ENCODE peak calls at places on chromosomes 7 and 10, in nine cellular contexts. One of them, this sample, is unnamed.
A peak's percentile ranks its signal among the peaks of the same experiment; 100 is the strongest.

GRCh38 chr7:50558380-50559051 is 6.7 kb downstream of the DDC start:
- DNase-seq in right cardiac atrium: no peak
- DNase-seq in adipocyte: no peak
- DNase-seq in colonic mucosa: no peak
- DNase-seq in Karpas-422: no peak
- DNase-seq in pancreas: no peak
- DNase-seq in PC-9: no peak
- DNase-seq in heart left ventricle: no peak
- DNase-seq in K562: peak; percentile 64
- DNase-seq in this sample: no peak

GRCh38 chr7:156903232-156903909 is 10.4 kb upstream of the LMBR1 start:
- DNase-seq in right cardiac atrium: no peak
- DNase-seq in adipocyte: no peak
- DNase-seq in colonic mucosa: no peak
- DNase-seq in Karpas-422: no peak
- DNase-seq in pancreas: no peak
- DNase-seq in PC-9: peak; percentile 75
- DNase-seq in heart left ventricle: no peak
- DNase-seq in K562: no peak
- DNase-seq in this sample: no peak

GRCh38 chr7:142463401-142463850 is 205.6 kb upstream of the PRSS58 start:
- DNase-seq in right cardiac atrium: no peak
- DNase-seq in adipocyte: peak; percentile 34
- DNase-seq in colonic mucosa: no peak
- DNase-seq in Karpas-422: no peak
- DNase-seq in pancreas: no peak
- DNase-seq in PC-9: no peak
- DNase-seq in heart left ventricle: no peak
- DNase-seq in K562: no peak
- DNase-seq in this sample: no peak

GRCh38 chr10:96720422-96721206 is at the start of gene PIK3AP1:
- DNase-seq in right cardiac atrium: peak; percentile 86
- DNase-seq in adipocyte: peak; percentile 39
- DNase-seq in colonic mucosa: peak; percentile 72
- DNase-seq in Karpas-422: peak; percentile 87
- DNase-seq in pancreas: peak; percentile 86
- DNase-seq in PC-9: no peak
- DNase-seq in heart left ventricle: peak; percentile 87
- DNase-seq in K562: peak; percentile 48
- DNase-seq in this sample: no peak

GRCh38 chr7:1696671-1697498 is 26.8 kb downstream of the ELFN1 start:
- DNase-seq in right cardiac atrium: peak; percentile 38
- DNase-seq in adipocyte: no peak
- DNase-seq in colonic mucosa: no peak
- DNase-seq in Karpas-422: no peak
- DNase-seq in pancreas: peak; percentile 50
- DNase-seq in PC-9: no peak
- DNase-seq in heart left ventricle: peak; percentile 48
- DNase-seq in K562: peak; percentile 6
- DNase-seq in this sample: no peak

GRCh38 chr7:74099031-74099430 is 15.4 kb downstream of the LIMK1 start:
- DNase-seq in right cardiac atrium: no peak
- DNase-seq in adipocyte: no peak
- DNase-seq in colonic mucosa: no peak
- DNase-seq in Karpas-422: no peak
- DNase-seq in pancreas: no peak
- DNase-seq in PC-9: no peak
- DNase-seq in heart left ventricle: peak; percentile 37
- DNase-seq in K562: no peak
- DNase-seq in this sample: no peak

GRCh38 chr10:29569778-29570177 is 65.0 kb downstream of the SVIL start:
- DNase-seq in right cardiac atrium: no peak
- DNase-seq in adipocyte: no peak
- DNase-seq in colonic mucosa: no peak
- DNase-seq in Karpas-422: no peak
- DNase-seq in pancreas: no peak
- DNase-seq in PC-9: no peak
- DNase-seq in heart left ventricle: no peak
- DNase-seq in K562: no peak
- DNase-seq in this sample: no peak

GRCh38 chr10:107653832-107654287 is 489.4 kb upstream of the SORCS1 start:
- DNase-seq in right cardiac atrium: no peak
- DNase-seq in adipocyte: peak; percentile 58
- DNase-seq in colonic mucosa: peak; percentile 34
- DNase-seq in Karpas-422: no peak
- DNase-seq in pancreas: no peak
- DNase-seq in PC-9: no peak
- DNase-seq in heart left ventricle: no peak
- DNase-seq in K562: no peak
- DNase-seq in this sample: no peak

GRCh38 chr7:44643206-44643605 is 36.8 kb downstream of the OGDH start:
- DNase-seq in right cardiac atrium: no peak
- DNase-seq in adipocyte: no peak
- DNase-seq in colonic mucosa: no peak
- DNase-seq in Karpas-422: no peak
- DNase-seq in pancreas: no peak
- DNase-seq in PC-9: no peak
- DNase-seq in heart left ventricle: no peak
- DNase-seq in K562: no peak
- DNase-seq in this sample: no peak

GRCh38 chr10:123608047-123608446 is 58.1 kb upstream of the GPR26 start:
- DNase-seq in right cardiac atrium: no peak
- DNase-seq in adipocyte: no peak
- DNase-seq in colonic mucosa: no peak
- DNase-seq in Karpas-422: no peak
- DNase-seq in pancreas: no peak
- DNase-seq in PC-9: no peak
- DNase-seq in heart left ventricle: no peak
- DNase-seq in K562: no peak
- DNase-seq in this sample: no peak
- H3K4me3 ChIP-seq in right cardiac atrium: no peak overlapping the region
- H3K4me3 ChIP-seq in adipocyte: no peak overlapping the region
- H3K4me3 ChIP-seq in colonic mucosa: no peak overlapping the region
- H3K4me3 ChIP-seq in Karpas-422: no peak overlapping the region
- H3K4me3 ChIP-seq in pancreas: no peak overlapping the region
- H3K4me3 ChIP-seq in PC-9: no peak overlapping the region
- H3K4me3 ChIP-seq in heart left ventricle: no peak overlapping the region
- H3K4me3 ChIP-seq in K562: no peak overlapping the region
- H3K4me3 ChIP-seq in this sample: no peak overlapping the region

DNA sequence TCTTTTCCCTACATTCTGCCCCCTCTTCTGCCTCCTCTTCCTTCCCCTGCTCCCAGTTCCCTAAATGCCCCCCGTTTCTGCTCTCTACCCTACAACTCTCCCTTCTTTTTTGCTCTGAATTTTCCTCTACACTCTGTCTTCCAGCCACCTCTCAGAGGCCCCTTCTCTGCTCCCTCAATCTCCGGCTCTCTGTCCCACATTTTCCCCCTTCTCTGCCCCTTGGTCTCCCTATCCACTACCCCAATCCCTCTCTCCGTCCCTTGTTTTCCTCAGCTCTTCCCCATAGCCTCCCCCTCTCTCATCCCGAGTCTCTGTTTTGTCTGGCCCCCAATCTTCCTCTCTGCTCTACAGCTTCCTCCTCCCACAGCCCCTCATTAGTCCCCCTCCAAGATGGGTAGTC is 3.3 kb downstream of the ALOX5 start:
- DNase-seq in right cardiac atrium: no peak
- DNase-seq in adipocyte: no peak
- DNase-seq in colonic mucosa: no peak
- DNase-seq in Karpas-422: no peak
- DNase-seq in pancreas: no peak
- DNase-seq in PC-9: no peak
- DNase-seq in heart left ventricle: no peak
- DNase-seq in K562: no peak
- DNase-seq in this sample: no peak
- H3K4me1 ChIP-seq in right cardiac atrium: peaks cover 4% of the 10 kb centered on the region
- H3K4me1 ChIP-seq in adipocyte: no peaks in the 10 kb centered on the region
- H3K4me1 ChIP-seq in colonic mucosa: no peaks in the 10 kb centered on the region
- H3K4me1 ChIP-seq in Karpas-422: peaks cover 38% of the 10 kb centered on the region
- H3K4me1 ChIP-seq in pancreas: no peaks in the 10 kb centered on the region
- H3K4me1 ChIP-seq in PC-9: peaks cover 37% of the 10 kb centered on the region
- H3K4me1 ChIP-seq in heart left ventricle: peaks cover 18% of the 10 kb centered on the region
- H3K4me1 ChIP-seq in K562: peaks cover 48% of the 10 kb centered on the region
- H3K4me1 ChIP-seq in this sample: peaks cover 19% of the 10 kb centered on the region

GRCh38 chr10:31694929-31695837 is 233.4 kb downstream of the ARHGAP12 start:
- DNase-seq in right cardiac atrium: peak; percentile 38
- DNase-seq in adipocyte: no peak
- DNase-seq in colonic mucosa: no peak
- DNase-seq in Karpas-422: no peak
- DNase-seq in pancreas: no peak
- DNase-seq in PC-9: no peak
- DNase-seq in heart left ventricle: no peak
- DNase-seq in K562: no peak
- DNase-seq in this sample: no peak

GRCh38 chr10:31700222-31700621 is 228.4 kb downstream of the ARHGAP12 start:
- DNase-seq in right cardiac atrium: peak; percentile 80
- DNase-seq in adipocyte: peak; percentile 22
- DNase-seq in colonic mucosa: no peak
- DNase-seq in Karpas-422: no peak
- DNase-seq in pancreas: no peak
- DNase-seq in PC-9: no peak
- DNase-seq in heart left ventricle: peak; percentile 71
- DNase-seq in K562: no peak
- DNase-seq in this sample: no peak

GRCh38 chr10:31698169-31698890 is 230.3 kb downstream of the ARHGAP12 start:
- DNase-seq in right cardiac atrium: peak; percentile 87
- DNase-seq in adipocyte: peak; percentile 95
- DNase-seq in colonic mucosa: peak; percentile 42
- DNase-seq in Karpas-422: no peak
- DNase-seq in pancreas: no peak
- DNase-seq in PC-9: no peak
- DNase-seq in heart left ventricle: no peak
- DNase-seq in K562: no peak
- DNase-seq in this sample: no peak

GRCh38 chr10:31693499-31693898 is 235.1 kb downstream of the ARHGAP12 start:
- DNase-seq in right cardiac atrium: no peak
- DNase-seq in adipocyte: no peak
- DNase-seq in colonic mucosa: no peak
- DNase-seq in Karpas-422: no peak
- DNase-seq in pancreas: no peak
- DNase-seq in PC-9: no peak
- DNase-seq in heart left ventricle: no peak
- DNase-seq in K562: no peak
- DNase-seq in this sample: no peak

DNA sequence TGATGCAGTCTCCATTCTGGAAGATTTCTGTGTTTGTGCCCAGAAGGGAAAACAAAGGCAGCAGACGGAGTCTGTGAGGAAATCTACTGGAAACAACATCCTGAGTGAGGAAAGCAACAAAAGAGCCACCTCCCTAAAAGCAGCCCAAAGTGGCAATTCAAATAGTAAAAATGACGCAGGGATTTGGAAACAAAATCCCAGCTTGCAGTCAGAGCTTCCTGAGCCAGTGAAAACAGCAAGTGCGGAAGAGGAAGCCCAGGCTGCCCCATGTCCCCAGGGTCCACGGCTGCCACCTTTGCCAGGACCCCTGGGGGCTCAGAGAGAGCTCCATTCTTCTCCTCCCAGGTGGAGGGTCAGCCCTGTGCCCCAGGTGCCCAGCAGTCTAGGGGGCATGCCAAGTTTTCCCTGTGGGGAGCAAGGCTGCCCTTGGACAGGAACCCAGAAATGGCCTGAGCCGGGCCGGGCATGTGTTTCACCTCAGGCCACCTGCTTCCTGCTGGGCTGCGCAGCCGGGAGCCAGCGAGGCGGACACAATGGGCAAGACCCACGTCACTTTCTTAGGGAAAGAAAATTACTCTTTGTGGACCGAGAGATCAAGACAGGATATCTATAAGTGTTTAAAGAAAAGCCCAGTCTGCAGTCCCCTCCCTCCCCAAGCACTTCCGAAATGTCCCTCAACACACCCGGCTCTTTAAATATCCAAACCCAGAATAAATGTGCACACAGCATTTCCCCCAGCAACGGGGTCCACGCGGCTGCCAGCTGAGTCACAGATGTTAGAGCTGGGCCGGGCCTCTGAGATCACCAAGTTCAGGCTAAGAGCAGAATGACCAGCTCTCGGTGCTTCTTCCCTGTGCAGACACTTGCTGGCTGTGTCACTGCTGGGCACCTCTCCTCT is 231.1 kb downstream of the ARHGAP12 start:
- DNase-seq in right cardiac atrium: peak; percentile 96
- DNase-seq in adipocyte: peak; percentile 84
- DNase-seq in colonic mucosa: peak; percentile 55
- DNase-seq in Karpas-422: no peak
- DNase-seq in pancreas: no peak
- DNase-seq in PC-9: no peak
- DNase-seq in heart left ventricle: peak; percentile 91
- DNase-seq in K562: no peak
- DNase-seq in this sample: peak; percentile 96
- H3K4me3 ChIP-seq in right cardiac atrium: no peak overlapping the region
- H3K4me3 ChIP-seq in adipocyte: peak overlapping the region; percentile 76
- H3K4me3 ChIP-seq in colonic mucosa: no peak overlapping the region
- H3K4me3 ChIP-seq in Karpas-422: no peak overlapping the region
- H3K4me3 ChIP-seq in pancreas: no peak overlapping the region
- H3K4me3 ChIP-seq in PC-9: no peak overlapping the region
- H3K4me3 ChIP-seq in heart left ventricle: peak overlapping the region; percentile 26
- H3K4me3 ChIP-seq in K562: no peak overlapping the region
- H3K4me3 ChIP-seq in this sample: peak overlapping the region; percentile 18

GRCh38 chr10:93751832-93752231 is 5.9 kb upstream of the LGI1 start:
- DNase-seq in right cardiac atrium: no peak
- DNase-seq in adipocyte: peak; percentile 41
- DNase-seq in colonic mucosa: peak; percentile 41
- DNase-seq in Karpas-422: peak; percentile 40
- DNase-seq in pancreas: no peak
- DNase-seq in PC-9: no peak
- DNase-seq in heart left ventricle: no peak
- DNase-seq in K562: peak; percentile 21
- DNase-seq in this sample: no peak

GRCh38 chr10:93753621-93754250 is 4.0 kb upstream of the LGI1 start:
- DNase-seq in right cardiac atrium: no peak
- DNase-seq in adipocyte: peak; percentile 66
- DNase-seq in colonic mucosa: no peak
- DNase-seq in Karpas-422: no peak
- DNase-seq in pancreas: no peak
- DNase-seq in PC-9: no peak
- DNase-seq in heart left ventricle: no peak
- DNase-seq in K562: no peak
- DNase-seq in this sample: no peak

GRCh38 chr10:93754761-93755160 is 3.0 kb upstream of the LGI1 start:
- DNase-seq in right cardiac atrium: no peak
- DNase-seq in adipocyte: no peak
- DNase-seq in colonic mucosa: no peak
- DNase-seq in Karpas-422: no peak
- DNase-seq in pancreas: no peak
- DNase-seq in PC-9: no peak
- DNase-seq in heart left ventricle: no peak
- DNase-seq in K562: no peak
- DNase-seq in this sample: no peak

GRCh38 chr10:93751074-93751572 is 6.6 kb upstream of the LGI1 start:
- DNase-seq in right cardiac atrium: no peak
- DNase-seq in adipocyte: no peak
- DNase-seq in colonic mucosa: no peak
- DNase-seq in Karpas-422: no peak
- DNase-seq in pancreas: no peak
- DNase-seq in PC-9: no peak
- DNase-seq in heart left ventricle: no peak
- DNase-seq in K562: no peak
- DNase-seq in this sample: no peak

DNA sequence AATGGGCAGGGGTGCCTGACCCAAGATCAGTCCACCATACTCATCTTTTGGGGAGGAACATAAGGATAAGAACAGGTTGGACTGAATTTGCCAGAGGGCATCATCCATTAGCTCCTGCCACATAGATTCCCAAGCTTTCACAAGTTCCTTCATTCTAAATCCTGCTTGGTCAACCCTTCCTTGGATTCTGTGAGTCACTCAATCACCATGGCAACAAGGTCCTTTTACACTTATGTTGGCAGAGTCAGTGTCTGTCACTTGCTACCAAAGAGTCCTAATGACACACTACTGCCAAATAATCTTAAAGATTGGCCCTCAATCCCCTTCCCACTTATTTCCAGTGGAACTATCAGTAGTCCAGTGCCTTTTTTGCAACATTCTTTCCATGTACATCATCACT is 5.0 kb upstream of the LGI1 start:
- DNase-seq in right cardiac atrium: no peak
- DNase-seq in adipocyte: peak; percentile 54
- DNase-seq in colonic mucosa: no peak
- DNase-seq in Karpas-422: no peak
- DNase-seq in pancreas: no peak
- DNase-seq in PC-9: peak; percentile 85
- DNase-seq in heart left ventricle: no peak
- DNase-seq in K562: no peak
- DNase-seq in this sample: no peak
- H3K4me1 ChIP-seq in right cardiac atrium: peaks cover 7% of the 10 kb centered on the region
- H3K4me1 ChIP-seq in adipocyte: peaks cover 17% of the 10 kb centered on the region
- H3K4me1 ChIP-seq in colonic mucosa: no peaks in the 10 kb centered on the region
- H3K4me1 ChIP-seq in Karpas-422: no peaks in the 10 kb centered on the region
- H3K4me1 ChIP-seq in pancreas: no peaks in the 10 kb centered on the region
- H3K4me1 ChIP-seq in PC-9: peaks cover 40% of the 10 kb centered on the region
- H3K4me1 ChIP-seq in heart left ventricle: peaks cover 17% of the 10 kb centered on the region
- H3K4me1 ChIP-seq in K562: no peaks in the 10 kb centered on the region
- H3K4me1 ChIP-seq in this sample: no peaks in the 10 kb centered on the region